ENCODE peak calls at places on chromosomes 7 and 10, in six cellular contexts. K is IMR-90, C is neuronal stem cell, W is H9, T is H1, E is mesenchymal stem cell. A is an unnamed sample.

GRCh38 chr7:12735923-12736322 is 48.5 kb downstream of the ARL4A start:
- DNase-seq in K (no peak), C (no peak), W (no peak), T (no peak), E (no peak), A (no peak)

GRCh38 chr10:96380821-96381220 is 22.0 kb upstream of the OPALIN start:
- DNase-seq in K (no peak), C (no peak), W (no peak), T (no peak), E (no peak), A (peak; percentile 62)

GRCh38 chr10:5628798-5629788 is 37.3 kb downstream of the ASB13 start:
- DNase-seq in K (peak; percentile 60), C (no peak), W (no peak), T (no peak), E (peak; percentile 61), A (no peak)

GRCh38 chr7:125661-126060 is 66.7 kb upstream of the FAM20C start:
- DNase-seq in K (no peak), C (no peak), W (no peak), T (no peak), E (peak; percentile 9), A (no peak)

GRCh38 chr7:47416454-47417121 is 165.3 kb downstream of the TNS3 start:
- DNase-seq in K (no peak), C (no peak), W (no peak), T (no peak), E (peak; percentile 32), A (no peak)

GRCh38 chr7:90246184-90246583 is 1.2 kb downstream of the CFAP69 start:
- DNase-seq in K (peak; percentile 32), C (peak; percentile 30), W (peak; percentile 47), T (peak; percentile 54), E (peak; percentile 6), A (no peak)

GRCh38 chr10:96618648-96619047 is 31.8 kb upstream of the TM9SF3 start:
- DNase-seq in K (no peak), C (no peak), W (no peak), T (no peak), E (no peak), A (no peak)

GRCh38 chr10:37960738-37961137 is 15.7 kb downstream of the ZNF25 start:
- DNase-seq in K (no peak), C (no peak), W (no peak), T (no peak), E (peak; percentile 9), A (peak; percentile 49)

GRCh38 chr10:126521354-126521753 is 133.1 kb upstream of the ADAM12 start:
- DNase-seq in K (no peak), C (no peak), W (no peak), T (no peak), E (peak; percentile 40), A (no peak)

GRCh38 chr7:143372070-143372469 is 9.1 kb upstream of the ZYX start:
- DNase-seq in K (no peak), C (no peak), W (no peak), T (no peak), E (no peak), A (no peak)

GRCh38 chr7:42454006-42454405 is 217.0 kb upstream of the GLI3 start:
- DNase-seq in K (no peak), C (no peak), W (no peak), T (no peak), E (no peak), A (no peak)

GRCh38 chr7:70681847-70682350 is 450.0 kb upstream of the GALNT17 start:
- DNase-seq in K (no peak), C (no peak), W (no peak), T (no peak), E (peak; percentile 15), A (no peak)

GRCh38 chr10:124903119-124903518 is 38.8 kb upstream of the ZRANB1 start:
- DNase-seq in K (no peak), C (no peak), W (no peak), T (no peak), E (no peak), A (no peak)

GRCh38 chr7:139471740-139472353 is 11.6 kb downstream of the KLRG2 start:
- DNase-seq in K (peak; percentile 57), C (no peak), W (no peak), T (no peak), E (peak; percentile 49), A (peak; percentile 84)

GRCh38 chr10:3398825-3399646 is 226.5 kb upstream of the PITRM1 start:
- DNase-seq in K (no peak), C (no peak), W (no peak), T (no peak), E (no peak), A (peak; percentile 61)

GRCh38 chr7:91424372-91424771 is 160.1 kb downstream of the FZD1 start:
- DNase-seq in K (no peak), C (no peak), W (peak; percentile 58), T (no peak), E (no peak), A (no peak)

GRCh38 chr10:103751696-103752287 is 103.6 kb downstream of the SH3PXD2A start:
- DNase-seq in K (no peak), C (no peak), W (no peak), T (no peak), E (no peak), A (no peak)

GRCh38 chr10:988667-989545 is 672 bp downstream of the GTPBP4 start:
- DNase-seq in K (peak; percentile 28), C (peak; percentile 11), W (peak; percentile 14), T (no peak), E (peak; percentile 66), A (peak; percentile 70)

GRCh38 chr10:22321831-22322662 is 1.1 kb downstream of the BMI1 start:
- DNase-seq in K (no peak), C (peak; percentile 43), W (peak; percentile 46), T (peak; percentile 69), E (peak; percentile 40), A (peak; percentile 37)

GRCh38 chr7:43771128-43771527 is 12.6 kb downstream of the BLVRA start:
- DNase-seq in K (no peak), C (no peak), W (no peak), T (no peak), E (no peak), A (no peak)

GRCh38 chr7:77759294-77759889 is 38.8 kb downstream of the TMEM60 start:
- DNase-seq in K (peak; percentile 76), C (peak; percentile 75), W (peak; percentile 38), T (peak; percentile 78), E (peak; percentile 75), A (peak; percentile 62)

GRCh38 chr7:118195837-118196474 is 12.0 kb downstream of the LSM8 start:
- DNase-seq in K (peak; percentile 70), C (peak; percentile 37), W (no peak), T (peak; percentile 55), E (peak; percentile 68), A (peak; percentile 46)
- H3K14ac ChIP-seq in K (no peak overlapping the region), C (no peak overlapping the region), W (no peak overlapping the region), T (no peak overlapping the region), E (no peak overlapping the region), A (no peak overlapping the region)

DNA sequence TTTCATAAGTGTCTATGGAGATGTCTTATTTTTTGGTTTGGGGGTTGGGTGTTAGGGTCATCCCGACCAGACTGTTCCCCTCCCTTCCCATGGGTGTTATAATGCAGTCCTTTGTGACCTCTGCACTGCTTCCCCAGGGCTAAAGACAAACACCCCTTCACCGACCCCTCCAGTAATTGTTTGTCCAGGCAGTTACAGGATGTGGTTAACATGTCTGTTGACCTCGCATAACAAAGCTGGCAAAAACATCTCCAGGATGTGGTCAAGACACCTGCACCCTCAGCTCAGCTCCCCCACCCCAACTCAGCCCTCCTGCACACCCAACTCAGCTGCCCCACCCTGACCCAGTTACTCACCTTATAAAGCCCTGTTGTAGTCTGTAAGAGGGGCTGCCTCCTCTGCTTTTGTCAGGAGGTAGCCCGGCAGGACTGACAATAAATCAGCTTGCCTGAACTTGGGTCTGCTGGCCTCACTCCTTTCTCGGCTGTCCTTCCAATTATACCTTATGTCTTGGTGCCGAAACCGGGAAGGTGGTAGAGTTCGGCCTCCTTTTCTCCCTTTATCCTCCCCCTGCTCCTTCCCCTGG is 102.2 kb downstream of the ZNF92 start:
- DNase-seq in K (no peak), C (no peak), W (no peak), T (no peak), E (no peak), A (no peak)
- H3K14ac ChIP-seq in K (no peak overlapping the region), C (no peak overlapping the region), W (no peak overlapping the region), T (no peak overlapping the region), E (no peak overlapping the region), A (no peak overlapping the region)

GRCh38 chr7:93923946-93924345 is 2.4 kb downstream of the GNG11 start:
- DNase-seq in K (peak; percentile 43), C (no peak), W (no peak), T (no peak), E (peak; percentile 33), A (no peak)
- H3K14ac ChIP-seq in K (peak overlapping the region; percentile 26), C (no peak overlapping the region), W (no peak overlapping the region), T (no peak overlapping the region), E (no peak overlapping the region), A (no peak overlapping the region)

GRCh38 chr7:111215550-111215949 is 124.6 kb downstream of the LRRN3 start:
- DNase-seq in K (no peak), C (no peak), W (no peak), T (no peak), E (no peak), A (no peak)
- H3K14ac ChIP-seq in K (no peak overlapping the region), C (no peak overlapping the region), W (no peak overlapping the region), T (no peak overlapping the region), E (no peak overlapping the region), A (no peak overlapping the region)

GRCh38 chr10:26557641-26558014 is 119.5 kb downstream of the APBB1IP start:
- DNase-seq in K (no peak), C (no peak), W (no peak), T (no peak), E (no peak), A (peak; percentile 70)
- H3K14ac ChIP-seq in K (no peak overlapping the region), C (no peak overlapping the region), W (no peak overlapping the region), T (no peak overlapping the region), E (no peak overlapping the region), A (no peak overlapping the region)

DNA sequence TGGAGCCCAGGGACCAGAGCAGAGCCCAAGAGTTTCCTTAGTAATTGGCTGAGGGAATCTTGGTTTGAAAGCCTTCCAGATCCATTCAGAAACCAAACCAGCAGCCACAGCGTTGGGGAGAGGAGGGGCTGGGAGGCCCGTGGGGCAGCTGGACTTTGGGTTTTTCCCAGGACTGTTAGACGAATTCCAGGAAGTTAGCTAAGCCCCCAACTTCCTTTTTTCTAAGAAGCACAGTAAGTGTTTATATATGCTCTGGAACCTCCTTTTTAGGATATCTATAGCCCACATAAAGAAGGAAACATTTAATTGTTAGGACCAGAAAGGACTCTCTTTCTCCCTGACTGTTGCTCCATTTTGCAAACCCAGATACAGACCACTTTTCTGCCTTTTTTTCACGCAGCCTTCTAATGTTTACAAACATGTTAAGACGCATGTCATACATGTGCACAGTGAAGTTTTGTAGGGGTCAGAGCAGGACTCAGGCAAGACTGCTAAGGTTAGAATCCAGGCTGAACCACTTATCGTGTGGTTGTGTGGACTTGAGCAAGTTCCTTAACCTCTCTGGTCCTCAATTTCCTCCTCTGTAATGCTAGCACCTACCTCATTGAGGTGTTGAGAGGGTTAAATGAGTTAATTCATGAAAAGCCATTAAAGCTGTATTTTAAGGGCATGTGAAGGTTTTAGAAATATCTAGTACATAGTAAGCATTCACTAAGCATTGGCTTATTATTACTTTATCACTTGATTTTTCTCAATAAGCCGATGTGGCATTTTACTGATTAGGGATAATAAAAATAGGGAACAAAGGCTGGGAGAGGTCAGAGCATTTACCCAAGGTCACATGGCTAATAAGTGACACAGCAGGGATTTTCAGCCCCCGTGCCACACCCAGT is 42.4 kb downstream of the TBATA start:
- DNase-seq in K (peak; percentile 72), C (no peak), W (no peak), T (no peak), E (peak; percentile 88), A (no peak)
- H3K14ac ChIP-seq in K (peak overlapping the region; percentile 14), C (no peak overlapping the region), W (no peak overlapping the region), T (no peak overlapping the region), E (no peak overlapping the region), A (no peak overlapping the region)

GRCh38 chr7:137295925-137296324 is 47.6 kb downstream of the PTN start:
- DNase-seq in K (no peak), C (no peak), W (no peak), T (no peak), E (no peak), A (no peak)
- H3K14ac ChIP-seq in K (no peak overlapping the region), C (no peak overlapping the region), W (no peak overlapping the region), T (no peak overlapping the region), E (no peak overlapping the region), A (no peak overlapping the region)